ENCODE peak calls at places on chromosomes 11 and 22, in six cellular contexts. V is HT-29, S is T47D, Y is nephron progenitor cell, C is Caki2, B is EH. U is an unnamed sample.

GRCh38 chr22:21940521-21940920 is 12.1 kb downstream of the PPM1F start:
- DNase-seq in V (no peak), S (no peak), Y (no peak), C (no peak), B (no peak), U (no peak)

GRCh38 chr22:34841911-34842310 is 224.0 kb upstream of the ISX start:
- DNase-seq in V (no peak), S (no peak), Y (no peak), C (no peak), B (peak; percentile 31), U (no peak)

GRCh38 chr11:126212089-126212660 is 593 bp downstream of the FAM118B start:
- DNase-seq in V (no peak), S (no peak), Y (no peak), C (no peak), B (peak; percentile 25), U (no peak)

GRCh38 chr11:72704028-72704782 is 30.0 kb upstream of the PDE2A start:
- DNase-seq in V (no peak), S (no peak), Y (no peak), C (no peak), B (no peak), U (no peak)

GRCh38 chr11:57792060-57792541 is 30.5 kb downstream of the CTNND1 start:
- DNase-seq in V (no peak), S (peak; percentile 45), Y (no peak), C (no peak), B (peak; percentile 26), U (no peak)

GRCh38 chr11:65663634-65664200 is 1.0 kb upstream of the RELA start:
- DNase-seq in V (no peak), S (no peak), Y (peak; percentile 44), C (peak; percentile 32), B (peak; percentile 66), U (no peak)

GRCh38 chr11:16611395-16612233 is 126.8 kb upstream of the C11orf58 start:
- DNase-seq in V (no peak), S (no peak), Y (peak; percentile 54), C (no peak), B (no peak), U (no peak)

GRCh38 chr11:85953491-85954143 is 98.4 kb downstream of the CCDC83 start:
- DNase-seq in V (no peak), S (no peak), Y (no peak), C (no peak), B (peak; percentile 57), U (no peak)

GRCh38 chr11:108929241-108929640 is 264.4 kb downstream of the DDX10 start:
- DNase-seq in V (no peak), S (no peak), Y (no peak), C (peak; percentile 60), B (peak; percentile 95), U (no peak)

GRCh38 chr11:34356576-34356917 is 1.3 kb downstream of the ABTB2 start:
- DNase-seq in V (no peak), S (peak; percentile 50), Y (no peak), C (peak; percentile 36), B (peak; percentile 34), U (no peak)

GRCh38 chr11:47111318-47111804 is 65.3 kb downstream of the ARFGAP2 start:
- DNase-seq in V (no peak), S (no peak), Y (no peak), C (peak; percentile 95), B (no peak), U (peak; percentile 35)

GRCh38 chr11:72836111-72836510 is 21.9 kb downstream of the ATG16L2 start:
- DNase-seq in V (no peak), S (no peak), Y (no peak), C (no peak), B (no peak), U (no peak)

GRCh38 chr22:43796567-43796966 is 15.5 kb downstream of the EFCAB6 start:
- DNase-seq in V (no peak), S (peak; percentile 72), Y (no peak), C (no peak), B (peak; percentile 48), U (peak; percentile 11)

GRCh38 chr11:118998822-118999221 is 884 bp downstream of the CENATAC start:
- DNase-seq in V (peak; percentile 82), S (peak; percentile 79), Y (no peak), C (peak; percentile 50), B (peak; percentile 83), U (peak; percentile 93)

GRCh38 chr11:122847437-122847836 is 9.1 kb downstream of the CRTAM start:
- DNase-seq in V (no peak), S (no peak), Y (no peak), C (no peak), B (no peak), U (no peak)

GRCh38 chr11:128575174-128575955 is 12.0 kb downstream of the ETS1 start:
- DNase-seq in V (no peak), S (no peak), Y (no peak), C (no peak), B (no peak), U (peak; percentile 29)

GRCh38 chr11:29826878-29827277 is 190.0 kb downstream of the KCNA4 start:
- DNase-seq in V (no peak), S (no peak), Y (no peak), C (no peak), B (no peak), U (no peak)

GRCh38 chr11:19209617-19210016 is 7.8 kb upstream of the CSRP3 start:
- DNase-seq in V (no peak), S (no peak), Y (no peak), C (no peak), B (peak; percentile 41), U (no peak)

GRCh38 chr22:44448271-44448780 is 49.7 kb downstream of the RTL6 start:
- DNase-seq in V (no peak), S (no peak), Y (no peak), C (peak; percentile 99), B (peak; percentile 98), U (no peak)

GRCh38 chr11:26229270-26229669 is 102.7 kb upstream of the ANO3 start:
- DNase-seq in V (no peak), S (no peak), Y (no peak), C (no peak), B (peak; percentile 42), U (no peak)

GRCh38 chr11:58926695-58927094 is 12.6 kb upstream of the GLYATL1 start:
- DNase-seq in V (no peak), S (no peak), Y (no peak), C (no peak), B (peak; percentile 84), U (no peak)

GRCh38 chr22:46246178-46246577 is 3.9 kb downstream of the CDPF1 start:
- DNase-seq in V (no peak), S (no peak), Y (no peak), C (no peak), B (no peak), U (no peak)

GRCh38 chr11:41622707-41623359 is 163.4 kb upstream of the LRRC4C start:
- DNase-seq in V (no peak), S (no peak), Y (no peak), C (no peak), B (no peak), U (no peak)

GRCh38 chr11:102757823-102758549 is 22.4 kb downstream of the MMP10 start:
- DNase-seq in V (no peak), S (no peak), Y (no peak), C (no peak), B (peak; percentile 45), U (no peak)

GRCh38 chr11:62671604-62672528 is at the start of the genes LBHD1 and UQCC3:
- DNase-seq in V (peak; percentile 96), S (peak; percentile 95), Y (peak; percentile 81), C (peak; percentile 80), B (peak; percentile 82), U (peak; percentile 94)

GRCh38 chr11:60310407-60310998 is 16.6 kb upstream of the MS4A6E start:
- DNase-seq in V (no peak), S (no peak), Y (no peak), C (no peak), B (no peak), U (no peak)

GRCh38 chr11:33654594-33654993 is 46.0 kb downstream of the C11orf91 start:
- DNase-seq in V (no peak), S (no peak), Y (no peak), C (no peak), B (no peak), U (no peak)

GRCh38 chr11:25910090-25910489 is 421.8 kb upstream of the ANO3 start:
- DNase-seq in V (peak; percentile 38), S (no peak), Y (no peak), C (no peak), B (no peak), U (no peak)

GRCh38 chr22:42177891-42178336 is 47.3 kb upstream of the CYP2D6 start:
- DNase-seq in V (peak; percentile 57), S (no peak), Y (no peak), C (peak; percentile 79), B (no peak), U (peak; percentile 46)

GRCh38 chr11:26651916-26652315 is 69.9 kb downstream of the SLC5A12 start:
- DNase-seq in V (no peak), S (no peak), Y (no peak), C (no peak), B (no peak), U (peak; percentile 31)

GRCh38 chr11:78216571-78217287 is 28.0 kb downstream of the USP35 start:
- DNase-seq in V (no peak), S (no peak), Y (no peak), C (no peak), B (peak; percentile 19), U (no peak)